ENCODE peak calls at places on chromosomes 5 and 9, in eight cellular contexts. B, R, V, D, E, L, I and Z are unnamed samples.

GRCh38 chr9:4508246-4508906 is 18.1 kb downstream of the SLC1A1 start:
- DNase-seq in E (peak; percentile 54), V (no peak), R (no peak), B (no peak), I (peak; percentile 55), L (no peak), D (no peak), Z (no peak)

GRCh38 chr5:122586351-122586750 is 188.5 kb upstream of the SNX2 start:
- DNase-seq in D (no peak), V (no peak), L (no peak), I (peak; percentile 58), R (no peak), E (no peak), B (no peak), Z (no peak)

GRCh38 chr5:135337064-135337463 is 62.0 kb downstream of the MACROH2A1 start:
- DNase-seq in V (no peak), D (no peak), R (no peak), I (no peak), B (no peak), E (no peak), L (no peak), Z (no peak)

GRCh38 chr9:35660966-35661413 is 2.9 kb downstream of the CCDC107 start:
- DNase-seq in V (peak; percentile 33), B (peak; percentile 65), I (no peak), R (peak; percentile 73), L (no peak), D (no peak), E (no peak), Z (no peak)

GRCh38 chr5:101675510-101675909 is 620.6 kb downstream of the SLCO4C1 start:
- DNase-seq in V (no peak), L (no peak), R (no peak), I (no peak), E (no peak), B (no peak), D (no peak), Z (no peak)

GRCh38 chr5:138438724-138439536 is at the start of gene REEP2:
- DNase-seq in D (peak; percentile 47), I (peak; percentile 27), B (no peak), V (no peak), E (no peak), R (peak; percentile 25), L (peak; percentile 79), Z (no peak)

GRCh38 chr9:31355965-31356364 is 1028.5 kb upstream of the ACO1 start:
- DNase-seq in R (no peak), B (no peak), L (no peak), E (no peak), V (no peak), D (no peak), I (no peak), Z (no peak)

GRCh38 chr9:35557330-35557729 is 47.7 kb upstream of the TESK1 start:
- DNase-seq in B (no peak), I (no peak), D (no peak), R (no peak), V (no peak), L (no peak), E (no peak), Z (no peak)

GRCh38 chr9:132849168-132849831 is 28.8 kb downstream of the AK8 start:
- DNase-seq in R (peak; percentile 58), V (no peak), D (no peak), B (peak; percentile 21), I (no peak), L (no peak), E (no peak), Z (peak; percentile 52)

GRCh38 chr5:57832873-57833272 is 350.3 kb upstream of the ACTBL2 start:
- DNase-seq in L (no peak), E (no peak), D (no peak), I (no peak), B (no peak), R (no peak), V (no peak), Z (no peak)

GRCh38 chr9:31210982-31211570 is 1173.4 kb upstream of the ACO1 start:
- DNase-seq in I (no peak), V (no peak), L (peak; percentile 48), B (no peak), D (no peak), R (peak; percentile 7), E (no peak), Z (peak; percentile 64)

GRCh38 chr9:70553718-70554673 is 139.5 kb upstream of the KLF9 start:
- DNase-seq in L (peak; percentile 67), E (no peak), R (no peak), V (no peak), B (no peak), I (peak; percentile 87), D (no peak), Z (peak; percentile 52)
- H3K4me3 ChIP-seq in L (no peak overlapping the region), E (no peak overlapping the region), R (no peak overlapping the region), V (no peak overlapping the region), B (no peak overlapping the region), I (peak overlapping the region; percentile 40), D (no peak overlapping the region), Z (no peak overlapping the region)

GRCh38 chr9:113215142-113215541 is 5.9 kb downstream of the FKBP15 start:
- DNase-seq in R (no peak), I (peak; percentile 41), V (peak; percentile 16), D (no peak), E (peak; percentile 68), L (no peak), B (no peak), Z (no peak)
- TF ChIP-seq CTCF in R (no peak), I (no peak), V (no peak), D (no peak), E (no peak), L (no peak), B (no peak), Z (no peak)

GRCh38 chr5:121088341-121088740 is 624.2 kb downstream of the PRR16 start:
- DNase-seq in D (no peak), I (no peak), L (no peak), B (no peak), R (no peak), E (no peak), V (no peak), Z (no peak)
- H3K27ac ChIP-seq in D (no peak overlapping the region), I (no peak overlapping the region), L (no peak overlapping the region), B (no peak overlapping the region), R (no peak overlapping the region), E (no peak overlapping the region), V (no peak overlapping the region), Z (no peak overlapping the region)

GRCh38 chr5:139651863-139652787 is 4.0 kb downstream of the CXXC5 start:
- DNase-seq in D (peak; percentile 64), L (peak; percentile 90), R (peak; percentile 87), E (peak; percentile 69), B (peak; percentile 88), V (no peak), I (peak; percentile 94), Z (peak; percentile 87)
- H3K4me3 ChIP-seq in D (no peak overlapping the region), L (peak overlapping the region; percentile 94), R (no peak overlapping the region), E (peak overlapping the region; percentile 97), B (no peak overlapping the region), V (peak overlapping the region; percentile 17), I (peak overlapping the region; percentile 41), Z (no peak overlapping the region)

GRCh38 chr5:1764606-1764960 is 35.1 kb downstream of the MRPL36 start:
- DNase-seq in D (no peak), I (no peak), E (no peak), V (no peak), R (no peak), B (no peak), L (peak; percentile 48), Z (peak; percentile 50)

GRCh38 chr5:1762878-1763547 is 36.6 kb downstream of the MRPL36 start:
- DNase-seq in D (no peak), E (no peak), I (no peak), B (no peak), V (no peak), L (peak; percentile 32), R (no peak), Z (peak; percentile 63)

GRCh38 chr5:1763960-1764605 is 35.6 kb downstream of the MRPL36 start:
- DNase-seq in V (no peak), L (peak; percentile 53), E (no peak), D (no peak), B (no peak), I (no peak), R (no peak), Z (peak; percentile 47)

GRCh38 chr5:1762121-1762877 is 37.3 kb downstream of the MRPL36 start:
- DNase-seq in B (no peak), D (no peak), R (no peak), L (peak; percentile 46), V (no peak), E (no peak), I (no peak), Z (peak; percentile 19)

DNA sequence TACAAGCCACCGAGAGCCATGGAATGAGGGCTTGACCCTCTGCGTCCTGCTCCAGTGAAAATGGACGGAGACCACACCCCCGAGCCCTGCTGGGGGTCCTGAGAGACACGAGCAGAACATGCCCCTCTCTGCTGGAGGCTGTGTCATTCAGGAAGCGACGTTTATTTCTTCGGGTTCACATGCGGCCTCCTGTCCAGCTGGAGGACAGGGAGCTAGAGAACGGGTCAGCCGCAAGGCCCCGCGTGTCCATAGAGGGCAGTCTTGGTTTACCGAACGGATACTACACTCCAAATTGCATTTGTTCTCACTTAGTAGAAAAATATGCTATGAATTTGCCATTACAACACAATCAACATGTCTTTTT is 36.1 kb downstream of the MRPL36 start:
- DNase-seq in R (peak; percentile 31), D (peak; percentile 35), L (peak; percentile 62), I (peak; percentile 35), E (peak; percentile 57), B (no peak), V (peak; percentile 38), Z (peak; percentile 55)
- TF ChIP-seq CTCF in R (peak; percentile 37), D (no peak), L (peak; percentile 61), I (peak; percentile 89), E (peak; percentile 90), B (peak; percentile 39), V (peak; percentile 82), Z (peak; percentile 41)

DNA sequence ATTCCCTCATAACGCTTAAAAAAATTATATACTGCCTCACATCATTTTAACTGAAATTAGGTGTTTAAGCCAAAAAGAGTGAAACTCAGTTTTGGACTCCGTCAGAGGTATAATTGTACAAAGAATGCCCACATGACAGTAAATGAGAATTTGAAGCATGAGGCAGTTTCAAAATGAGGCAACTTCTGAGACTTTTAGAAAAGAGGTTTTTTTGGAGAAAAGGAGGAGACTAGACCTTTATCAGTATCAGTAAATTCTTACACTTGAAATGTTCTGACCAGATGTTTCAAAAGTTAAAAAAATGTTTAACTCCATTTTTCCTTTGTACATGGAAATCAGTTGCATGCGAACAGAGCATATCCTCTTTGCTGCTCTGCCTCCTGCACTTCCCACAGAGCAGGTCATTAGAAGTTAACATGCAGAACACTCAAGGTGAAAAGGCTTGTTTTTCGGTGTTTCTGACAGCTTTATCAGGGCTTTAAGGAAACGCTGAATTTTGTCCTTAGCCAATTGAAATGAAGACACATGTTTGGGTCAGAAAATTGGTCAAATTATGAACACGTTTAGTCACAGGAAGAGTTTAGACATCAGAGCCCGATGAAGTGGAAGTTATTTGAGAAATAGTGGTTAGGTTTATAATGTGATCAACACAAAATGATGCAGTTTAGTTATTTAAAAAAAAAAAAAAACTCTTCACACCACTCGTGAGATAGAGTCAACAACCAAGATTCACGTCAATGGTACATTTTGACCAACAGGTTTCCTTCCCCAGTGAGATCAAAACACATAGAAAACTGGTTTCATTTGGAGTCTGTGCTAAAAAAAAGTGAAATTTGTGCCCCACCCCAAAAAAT is 59.5 kb downstream of the PIK3R1 start:
- DNase-seq in L (no peak), B (no peak), D (no peak), V (no peak), E (no peak), R (no peak), I (no peak), Z (no peak)
- H3K27ac ChIP-seq in L (peak overlapping the region; percentile 14), B (no peak overlapping the region), D (no peak overlapping the region), V (no peak overlapping the region), E (no peak overlapping the region), R (peak overlapping the region; percentile 38), I (no peak overlapping the region), Z (no peak overlapping the region)